ENCODE peak calls at places on chromosomes 4 and X, in nine cellular contexts. G, E, D, I, X, K, U, R and P are unnamed samples. For H3K4me1, the result is how much of the 10 kb centered on the place peaks cover.

GRCh38 chr4:53547983-53548382 is 43.3 kb downstream of the LNX1 start:
- DNase-seq in E (no peak), K (no peak), G (no peak), U (no peak), R (no peak), I (peak), X (no peak), D (no peak), P (no peak)

GRCh38 chr4:172344266-172344772 is 531.1 kb downstream of the GALNTL6 start:
- DNase-seq in G (no peak), D (no peak), U (no peak), X (no peak), K (no peak), I (no peak), E (no peak), R (no peak), P (no peak)

GRCh38 chrX:140664939-140665338 is 44.6 kb upstream of the LINC00632 start:
- DNase-seq in U (no peak), I (peak), D (no peak), K (no peak), E (no peak), X (no peak), R (no peak), G (no peak), P (no peak)

GRCh38 chr4:95506264-95506663 is 42.5 kb downstream of the UNC5C start:
- DNase-seq in E (no peak), I (peak), K (no peak), G (no peak), U (no peak), X (no peak), R (no peak), D (peak), P (no peak)

GRCh38 chrX:77788050-77788449 is 2.0 kb upstream of the ATRX start:
- DNase-seq in G (no peak), D (no peak), U (no peak), X (no peak), I (no peak), R (no peak), K (no peak), E (peak), P (no peak)

GRCh38 chr4:57989430-57989829 is 879.2 kb upstream of the IGFBP7 start:
- DNase-seq in G (no peak), E (no peak), K (no peak), R (no peak), X (no peak), I (no peak), D (no peak), U (no peak), P (no peak)

GRCh38 chr4:185254434-185254833 is 45.0 kb downstream of the SNX25 start:
- DNase-seq in X (no peak), D (peak), E (no peak), K (no peak), R (no peak), I (no peak), G (no peak), U (no peak), P (no peak)

GRCh38 chr4:157075811-157076577 is at the start of gene GLRB:
- DNase-seq in X (no peak), D (peak), G (peak), I (peak), E (no peak), U (peak), R (peak), K (peak), P (peak)

GRCh38 chr4:107631568-107631967 is 88.5 kb downstream of the PAPSS1 start:
- DNase-seq in U (no peak), X (no peak), K (no peak), I (peak), R (no peak), G (no peak), D (no peak), E (no peak), P (no peak)

GRCh38 chr4:53614616-53615015 is 23.3 kb upstream of the LNX1 start:
- DNase-seq in I (peak), E (no peak), R (no peak), U (no peak), D (no peak), K (peak), X (peak), G (no peak), P (no peak)

GRCh38 chrX:8289523-8289922 is 118.5 kb upstream of the VCX2 start:
- DNase-seq in G (no peak), R (no peak), K (no peak), I (no peak), X (no peak), E (no peak), D (no peak), U (no peak), P (no peak)

GRCh38 chr4:169307581-169307980 is 36.8 kb upstream of the SH3RF1 start:
- DNase-seq in X (no peak), R (no peak), D (no peak), G (no peak), E (no peak), K (no peak), U (no peak), I (no peak), P (no peak)

GRCh38 chrX:120310861-120311631 is at the start of gene TMEM255A:
- DNase-seq in I (peak), K (peak), U (peak), X (no peak), G (peak), E (peak), D (no peak), R (no peak), P (no peak)

GRCh38 chr4:189177130-189177529 is 763.5 kb upstream of the FRG1 start:
- DNase-seq in K (no peak), D (no peak), U (no peak), E (no peak), I (no peak), G (no peak), X (no peak), R (no peak), P (no peak)

GRCh38 chr4:165716472-165716871 is 156.6 kb upstream of the TLL1 start:
- DNase-seq in E (peak), I (no peak), D (no peak), G (no peak), R (no peak), X (no peak), U (no peak), K (no peak), P (no peak)

GRCh38 chr4:16582036-16582435 is 316.4 kb downstream of the LDB2 start:
- DNase-seq in X (no peak), G (no peak), K (no peak), U (no peak), R (no peak), E (no peak), D (no peak), I (no peak), P (no peak)

DNA sequence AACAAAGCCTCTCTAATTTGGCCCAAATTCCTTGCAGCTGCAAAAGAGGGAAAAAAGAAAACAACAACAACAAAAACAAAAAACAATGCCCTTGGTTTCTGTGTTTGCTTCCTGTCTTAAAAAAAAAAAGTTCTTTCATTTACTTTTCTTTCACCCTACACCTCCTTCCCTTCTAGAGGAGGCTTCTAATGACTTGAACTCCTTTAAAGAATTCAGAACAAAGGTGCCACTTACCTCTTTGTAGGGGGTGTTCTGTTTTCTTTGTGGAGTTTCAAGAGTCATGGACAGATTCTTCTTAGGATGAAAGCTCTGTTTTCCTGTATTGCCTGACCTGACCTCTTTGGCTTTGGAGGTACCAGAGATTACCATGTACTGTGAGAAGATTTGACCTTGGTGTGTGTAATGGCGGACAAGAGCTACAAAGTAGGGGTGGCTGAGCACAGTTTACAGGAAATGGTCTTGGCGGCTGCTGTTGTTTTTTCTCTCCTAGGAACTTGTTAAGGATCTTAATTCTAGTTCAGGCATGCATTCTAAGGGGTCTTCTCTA is 72.4 kb upstream of the S100G start:
- DNase-seq in U (no peak), R (no peak), D (no peak), X (no peak), G (peak), E (no peak), K (no peak), I (no peak), P (no peak)
- H3K4me3 ChIP-seq in U (no peak), R (no peak), D (no peak), X (no peak), G (no peak), E (no peak), K (no peak), I (no peak), P (no peak)

DNA sequence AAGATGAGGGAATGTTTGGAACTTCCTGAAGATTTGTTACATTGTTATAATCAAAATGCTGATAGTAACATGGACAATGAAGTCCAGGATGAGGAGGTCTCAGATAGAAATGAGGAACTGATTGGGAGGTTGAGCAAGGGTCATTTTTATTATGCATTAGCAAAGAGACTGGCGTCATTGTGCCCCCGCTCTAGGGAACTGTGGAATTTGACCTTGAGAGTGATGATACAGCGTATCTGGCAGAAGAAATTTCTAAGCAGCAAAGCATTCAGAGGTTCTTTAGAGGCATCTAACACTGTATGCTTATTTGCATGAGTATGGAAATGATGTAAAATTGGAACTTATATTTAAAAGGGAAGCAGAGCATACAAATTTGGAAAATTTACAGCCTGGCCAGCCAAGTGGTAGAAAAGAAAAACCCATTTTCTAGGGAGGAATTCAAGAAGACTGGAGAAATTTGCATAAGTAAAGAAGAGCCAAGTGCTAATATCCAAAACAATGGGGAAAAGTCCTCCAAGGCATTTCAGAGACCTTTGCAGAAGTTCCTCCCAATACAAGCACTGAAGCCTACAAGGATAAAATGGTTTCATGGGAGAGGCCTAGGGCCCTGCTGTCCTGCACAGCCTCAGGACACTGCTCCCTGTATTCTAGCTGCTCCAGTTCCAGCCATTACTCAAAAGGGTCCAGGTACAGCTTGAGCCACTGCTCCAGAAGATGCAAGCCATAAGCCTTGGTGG is 483.0 kb upstream of the NDST4 start:
- DNase-seq in R (no peak), X (no peak), K (no peak), I (no peak), D (no peak), G (no peak), U (no peak), E (no peak), P (no peak)
- H3K27ac ChIP-seq in R (no peak), X (no peak), K (no peak), I (no peak), D (no peak), G (no peak), U (no peak), E (no peak), P (no peak)

GRCh38 chr4:81424336-81424735 is 47.4 kb downstream of the RASGEF1B start:
- DNase-seq in U (no peak), D (no peak), E (no peak), I (no peak), K (no peak), G (no peak), X (no peak), R (no peak), P (no peak)
- H3K4me1 ChIP-seq in U (under half), D (under half), E (under half), I (under half), K (under half), G (under half), X (under half), R (under half), P (under half)

DNA sequence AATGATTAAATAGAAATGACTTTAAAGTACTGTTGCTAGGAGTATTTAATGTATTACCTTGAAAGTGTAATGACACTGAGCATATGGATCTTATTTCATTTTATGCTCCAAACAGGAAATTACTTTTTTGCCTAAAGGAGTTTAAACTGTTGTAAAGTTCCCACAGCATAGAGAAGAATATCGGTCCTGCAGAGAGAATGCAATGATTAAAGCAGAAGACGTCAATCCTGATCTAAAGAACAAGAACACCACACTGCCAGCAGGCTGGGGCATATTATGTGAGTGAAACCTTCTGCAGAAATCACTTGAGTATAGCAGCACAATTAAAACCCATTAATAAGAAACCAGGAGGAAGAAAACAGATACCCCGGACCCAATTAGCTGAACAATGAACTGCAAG is 72.8 kb upstream of the CAMK2D start:
- DNase-seq in D (no peak), X (no peak), I (no peak), R (no peak), G (no peak), E (no peak), U (no peak), K (no peak), P (no peak)
- H3K4me3 ChIP-seq in D (no peak), X (no peak), I (no peak), R (no peak), G (no peak), E (no peak), U (no peak), K (no peak), P (no peak)

GRCh38 chrX:12210196-12210815 is 72.0 kb downstream of the FRMPD4 start:
- DNase-seq in G (no peak), X (peak), D (peak), E (peak), R (peak), I (peak), K (no peak), U (no peak), P (peak)
- H3K27ac ChIP-seq in G (no peak), X (no peak), D (peak), E (no peak), R (no peak), I (no peak), K (no peak), U (no peak), P (no peak)

GRCh38 chrX:13010546-13010945 is 33.9 kb downstream of the FAM9C start:
- DNase-seq in U (no peak), G (no peak), I (no peak), R (no peak), K (no peak), E (no peak), D (no peak), X (no peak), P (no peak)

GRCh38 chrX:13013353-13014110 is 30.9 kb downstream of the FAM9C start:
- DNase-seq in K (no peak), I (no peak), G (no peak), E (peak), D (no peak), U (no peak), R (no peak), X (peak), P (no peak)

GRCh38 chrX:13009844-13010243 is 34.6 kb downstream of the FAM9C start:
- DNase-seq in I (peak), D (no peak), U (no peak), G (no peak), K (no peak), R (no peak), X (no peak), E (no peak), P (no peak)

GRCh38 chrX:13015536-13016236 is 28.7 kb downstream of the FAM9C start:
- DNase-seq in G (no peak), R (no peak), K (no peak), I (no peak), E (no peak), U (no peak), D (peak), X (no peak), P (no peak)

DNA sequence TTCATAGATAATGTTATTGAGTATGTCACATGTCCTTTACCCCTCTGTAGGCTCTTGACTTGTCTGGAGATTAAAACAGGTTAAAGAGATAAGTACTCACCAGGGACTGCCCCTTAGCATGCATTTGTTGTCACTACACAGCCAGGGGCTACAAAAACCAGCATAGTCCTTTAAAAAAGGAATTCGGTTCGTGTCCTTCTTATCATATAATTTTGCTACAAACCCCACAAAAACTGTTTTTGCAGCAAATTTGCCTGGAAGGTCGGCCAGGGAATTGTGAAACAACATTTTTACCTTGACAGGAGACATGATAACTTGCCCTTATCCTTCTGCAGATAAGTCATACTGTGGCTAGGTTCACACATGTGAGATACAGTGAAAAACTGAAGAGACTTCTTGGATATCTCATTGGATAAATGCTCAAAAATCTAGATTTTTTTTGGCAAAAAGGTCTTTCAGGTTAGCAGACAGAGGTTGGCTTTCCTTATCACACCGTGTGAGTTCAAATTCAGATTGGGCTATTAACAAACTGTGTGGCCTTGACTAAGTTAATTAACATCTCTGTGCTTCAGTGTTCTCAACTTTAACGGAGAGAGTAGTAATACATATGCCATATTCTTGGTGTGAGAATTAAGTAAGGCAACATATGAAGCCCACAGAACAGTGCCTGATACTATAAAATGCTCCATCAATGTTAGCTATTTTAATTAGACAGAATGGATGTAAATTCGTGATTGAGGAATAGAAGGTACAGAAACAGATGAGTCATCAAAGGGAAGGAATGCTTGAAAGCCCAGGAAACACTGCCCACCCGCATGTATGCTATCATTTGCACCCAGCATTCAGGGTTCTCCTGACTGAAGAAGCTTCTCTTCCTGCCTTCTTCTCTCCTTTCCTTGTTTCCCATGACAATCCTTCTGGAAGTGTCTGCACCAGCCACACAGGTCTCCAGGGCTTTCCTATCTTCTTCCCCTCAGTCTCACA is 30.0 kb downstream of the FAM9C start:
- DNase-seq in K (no peak), D (peak), R (no peak), X (no peak), E (no peak), U (no peak), I (no peak), G (no peak), P (no peak)
- H3K4me1 ChIP-seq in K (under half), D (under half), R (under half), X (under half), E (under half), U (under half), I (under half), G (under half), P (under half)

GRCh38 chrX:72274526-72274925 is 2.5 kb downstream of the RPS4X start:
- DNase-seq in R (no peak), G (no peak), U (no peak), D (no peak), K (no peak), I (no peak), E (no peak), X (no peak), P (no peak)
- H3K4me3 ChIP-seq in R (no peak), G (no peak), U (peak), D (peak), K (peak), I (peak), E (no peak), X (peak), P (no peak)

DNA sequence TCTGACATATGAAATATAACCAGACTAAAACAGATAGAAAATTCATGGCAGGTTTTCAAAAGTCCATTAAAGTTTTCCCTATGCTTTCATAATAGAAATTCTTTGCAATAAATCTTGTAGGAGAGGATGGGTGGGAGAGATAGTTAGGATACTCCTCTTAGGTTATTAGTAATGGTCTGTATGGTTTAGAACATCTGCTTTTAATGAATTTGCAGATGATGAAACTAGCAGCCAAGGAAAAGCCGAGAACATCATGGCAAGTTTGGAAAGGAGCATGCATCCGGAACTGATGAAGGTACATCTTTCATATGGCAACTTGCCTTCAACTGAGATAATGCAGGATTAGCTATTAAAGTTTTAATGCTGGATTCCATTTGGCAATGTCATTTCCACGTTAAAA is 70.7 kb downstream of the DOCK11 start:
- DNase-seq in K (no peak), I (peak), E (no peak), G (no peak), R (no peak), X (no peak), U (no peak), D (no peak), P (no peak)
- H3K27ac ChIP-seq in K (no peak), I (peak), E (no peak), G (no peak), R (no peak), X (no peak), U (no peak), D (no peak), P (no peak)